ENCODE peak calls at places on chromosome 13, in seven cellular contexts. One of them, this sample, is unnamed.

GRCh38 chr13:100954430-100955361 is 280.1 kb upstream of the TMTC4 start:
- DNase-seq in stimulated activated CD4-positive, alpha-beta T cell treated with anti-CD3 and anti-CD28 coated beads, Interleukin-2, amount 100 ng/mL, for 48 hours: no peak
- DNase-seq in activated T-helper 1 cell treated with anti-CD3 and anti-CD28 coated beads, Interleukin-2, amount 50 U/mL, for 16 hours: no peak
- DNase-seq in T-helper 1 cell: no peak
- DNase-seq in CD4-positive, alpha-beta T cell: no peak
- DNase-seq in activated CD4-positive, alpha-beta T cell treated with anti-CD3 and anti-CD28 coated beads, Interleukin-2, amount 50 U/mL, for 24 hours: no peak
- DNase-seq in stimulated activated CD8-positive, alpha-beta memory T cell treated with anti-CD3 and anti-CD28 coated beads, Interleukin-15, amount 100 ng/mL, for 4 hours: no peak
- DNase-seq in this sample: no peak

GRCh38 chr13:30906411-30906990 is 430 bp downstream of the MEDAG start:
- DNase-seq in stimulated activated CD4-positive, alpha-beta T cell treated with anti-CD3 and anti-CD28 coated beads, Interleukin-2, amount 100 ng/mL, for 48 hours: no peak
- DNase-seq in activated T-helper 1 cell treated with anti-CD3 and anti-CD28 coated beads, Interleukin-2, amount 50 U/mL, for 16 hours: no peak
- DNase-seq in T-helper 1 cell: no peak
- DNase-seq in CD4-positive, alpha-beta T cell: no peak
- DNase-seq in activated CD4-positive, alpha-beta T cell treated with anti-CD3 and anti-CD28 coated beads, Interleukin-2, amount 50 U/mL, for 24 hours: no peak
- DNase-seq in stimulated activated CD8-positive, alpha-beta memory T cell treated with anti-CD3 and anti-CD28 coated beads, Interleukin-15, amount 100 ng/mL, for 4 hours: no peak
- DNase-seq in this sample: no peak

GRCh38 chr13:46367622-46368327 is 19.3 kb downstream of the RUBCNL start:
- DNase-seq in stimulated activated CD4-positive, alpha-beta T cell treated with anti-CD3 and anti-CD28 coated beads, Interleukin-2, amount 100 ng/mL, for 48 hours: no peak
- DNase-seq in activated T-helper 1 cell treated with anti-CD3 and anti-CD28 coated beads, Interleukin-2, amount 50 U/mL, for 16 hours: no peak
- DNase-seq in T-helper 1 cell: no peak
- DNase-seq in CD4-positive, alpha-beta T cell: no peak
- DNase-seq in activated CD4-positive, alpha-beta T cell treated with anti-CD3 and anti-CD28 coated beads, Interleukin-2, amount 50 U/mL, for 24 hours: no peak
- DNase-seq in stimulated activated CD8-positive, alpha-beta memory T cell treated with anti-CD3 and anti-CD28 coated beads, Interleukin-15, amount 100 ng/mL, for 4 hours: no peak
- DNase-seq in this sample: no peak

GRCh38 chr13:65472336-65472735 is 1757.8 kb downstream of the PCDH9 start:
- DNase-seq in stimulated activated CD4-positive, alpha-beta T cell treated with anti-CD3 and anti-CD28 coated beads, Interleukin-2, amount 100 ng/mL, for 48 hours: no peak
- DNase-seq in activated T-helper 1 cell treated with anti-CD3 and anti-CD28 coated beads, Interleukin-2, amount 50 U/mL, for 16 hours: no peak
- DNase-seq in T-helper 1 cell: no peak
- DNase-seq in CD4-positive, alpha-beta T cell: no peak
- DNase-seq in activated CD4-positive, alpha-beta T cell treated with anti-CD3 and anti-CD28 coated beads, Interleukin-2, amount 50 U/mL, for 24 hours: no peak
- DNase-seq in stimulated activated CD8-positive, alpha-beta memory T cell treated with anti-CD3 and anti-CD28 coated beads, Interleukin-15, amount 100 ng/mL, for 4 hours: no peak
- DNase-seq in this sample: no peak

GRCh38 chr13:112905990-112906641 is 62.9 kb upstream of the MCF2L start:
- DNase-seq in stimulated activated CD4-positive, alpha-beta T cell treated with anti-CD3 and anti-CD28 coated beads, Interleukin-2, amount 100 ng/mL, for 48 hours: no peak
- DNase-seq in activated T-helper 1 cell treated with anti-CD3 and anti-CD28 coated beads, Interleukin-2, amount 50 U/mL, for 16 hours: no peak
- DNase-seq in T-helper 1 cell: no peak
- DNase-seq in CD4-positive, alpha-beta T cell: no peak
- DNase-seq in activated CD4-positive, alpha-beta T cell treated with anti-CD3 and anti-CD28 coated beads, Interleukin-2, amount 50 U/mL, for 24 hours: no peak
- DNase-seq in stimulated activated CD8-positive, alpha-beta memory T cell treated with anti-CD3 and anti-CD28 coated beads, Interleukin-15, amount 100 ng/mL, for 4 hours: no peak
- DNase-seq in this sample: no peak

GRCh38 chr13:48126944-48127814 is 32.3 kb upstream of the MED4 start:
- DNase-seq in stimulated activated CD4-positive, alpha-beta T cell treated with anti-CD3 and anti-CD28 coated beads, Interleukin-2, amount 100 ng/mL, for 48 hours: peak
- DNase-seq in activated T-helper 1 cell treated with anti-CD3 and anti-CD28 coated beads, Interleukin-2, amount 50 U/mL, for 16 hours: peak
- DNase-seq in T-helper 1 cell: peak
- DNase-seq in CD4-positive, alpha-beta T cell: peak
- DNase-seq in activated CD4-positive, alpha-beta T cell treated with anti-CD3 and anti-CD28 coated beads, Interleukin-2, amount 50 U/mL, for 24 hours: peak
- DNase-seq in stimulated activated CD8-positive, alpha-beta memory T cell treated with anti-CD3 and anti-CD28 coated beads, Interleukin-15, amount 100 ng/mL, for 4 hours: no peak
- DNase-seq in this sample: no peak

GRCh38 chr13:46389985-46390384 is 2.9 kb upstream of the RUBCNL start:
- DNase-seq in stimulated activated CD4-positive, alpha-beta T cell treated with anti-CD3 and anti-CD28 coated beads, Interleukin-2, amount 100 ng/mL, for 48 hours: no peak
- DNase-seq in activated T-helper 1 cell treated with anti-CD3 and anti-CD28 coated beads, Interleukin-2, amount 50 U/mL, for 16 hours: no peak
- DNase-seq in T-helper 1 cell: no peak
- DNase-seq in CD4-positive, alpha-beta T cell: no peak
- DNase-seq in activated CD4-positive, alpha-beta T cell treated with anti-CD3 and anti-CD28 coated beads, Interleukin-2, amount 50 U/mL, for 24 hours: no peak
- DNase-seq in stimulated activated CD8-positive, alpha-beta memory T cell treated with anti-CD3 and anti-CD28 coated beads, Interleukin-15, amount 100 ng/mL, for 4 hours: no peak
- DNase-seq in this sample: no peak

GRCh38 chr13:78147905-78148304 is 229.3 kb upstream of the EDNRB start:
- DNase-seq in stimulated activated CD4-positive, alpha-beta T cell treated with anti-CD3 and anti-CD28 coated beads, Interleukin-2, amount 100 ng/mL, for 48 hours: no peak
- DNase-seq in activated T-helper 1 cell treated with anti-CD3 and anti-CD28 coated beads, Interleukin-2, amount 50 U/mL, for 16 hours: no peak
- DNase-seq in T-helper 1 cell: no peak
- DNase-seq in CD4-positive, alpha-beta T cell: no peak
- DNase-seq in activated CD4-positive, alpha-beta T cell treated with anti-CD3 and anti-CD28 coated beads, Interleukin-2, amount 50 U/mL, for 24 hours: no peak
- DNase-seq in stimulated activated CD8-positive, alpha-beta memory T cell treated with anti-CD3 and anti-CD28 coated beads, Interleukin-15, amount 100 ng/mL, for 4 hours: no peak
- DNase-seq in this sample: no peak

GRCh38 chr13:23628765-23629565 is 58.8 kb downstream of the TNFRSF19 start:
- DNase-seq in stimulated activated CD4-positive, alpha-beta T cell treated with anti-CD3 and anti-CD28 coated beads, Interleukin-2, amount 100 ng/mL, for 48 hours: no peak
- DNase-seq in activated T-helper 1 cell treated with anti-CD3 and anti-CD28 coated beads, Interleukin-2, amount 50 U/mL, for 16 hours: no peak
- DNase-seq in T-helper 1 cell: no peak
- DNase-seq in CD4-positive, alpha-beta T cell: no peak
- DNase-seq in activated CD4-positive, alpha-beta T cell treated with anti-CD3 and anti-CD28 coated beads, Interleukin-2, amount 50 U/mL, for 24 hours: no peak
- DNase-seq in stimulated activated CD8-positive, alpha-beta memory T cell treated with anti-CD3 and anti-CD28 coated beads, Interleukin-15, amount 100 ng/mL, for 4 hours: no peak
- DNase-seq in this sample: no peak

GRCh38 chr13:83884141-83884540 is 1.9 kb upstream of the SLITRK1 start:
- DNase-seq in stimulated activated CD4-positive, alpha-beta T cell treated with anti-CD3 and anti-CD28 coated beads, Interleukin-2, amount 100 ng/mL, for 48 hours: no peak
- DNase-seq in activated T-helper 1 cell treated with anti-CD3 and anti-CD28 coated beads, Interleukin-2, amount 50 U/mL, for 16 hours: no peak
- DNase-seq in T-helper 1 cell: no peak
- DNase-seq in CD4-positive, alpha-beta T cell: no peak
- DNase-seq in activated CD4-positive, alpha-beta T cell treated with anti-CD3 and anti-CD28 coated beads, Interleukin-2, amount 50 U/mL, for 24 hours: no peak
- DNase-seq in stimulated activated CD8-positive, alpha-beta memory T cell treated with anti-CD3 and anti-CD28 coated beads, Interleukin-15, amount 100 ng/mL, for 4 hours: no peak
- DNase-seq in this sample: no peak

GRCh38 chr13:20363604-20364003 is 131.5 kb upstream of the GJB6 start:
- DNase-seq in stimulated activated CD4-positive, alpha-beta T cell treated with anti-CD3 and anti-CD28 coated beads, Interleukin-2, amount 100 ng/mL, for 48 hours: no peak
- DNase-seq in activated T-helper 1 cell treated with anti-CD3 and anti-CD28 coated beads, Interleukin-2, amount 50 U/mL, for 16 hours: no peak
- DNase-seq in T-helper 1 cell: no peak
- DNase-seq in CD4-positive, alpha-beta T cell: no peak
- DNase-seq in activated CD4-positive, alpha-beta T cell treated with anti-CD3 and anti-CD28 coated beads, Interleukin-2, amount 50 U/mL, for 24 hours: no peak
- DNase-seq in stimulated activated CD8-positive, alpha-beta memory T cell treated with anti-CD3 and anti-CD28 coated beads, Interleukin-15, amount 100 ng/mL, for 4 hours: no peak
- DNase-seq in this sample: no peak

GRCh38 chr13:31595568-31595967 is 143.8 kb upstream of the RXFP2 start:
- DNase-seq in stimulated activated CD4-positive, alpha-beta T cell treated with anti-CD3 and anti-CD28 coated beads, Interleukin-2, amount 100 ng/mL, for 48 hours: no peak
- DNase-seq in activated T-helper 1 cell treated with anti-CD3 and anti-CD28 coated beads, Interleukin-2, amount 50 U/mL, for 16 hours: no peak
- DNase-seq in T-helper 1 cell: no peak
- DNase-seq in CD4-positive, alpha-beta T cell: no peak
- DNase-seq in activated CD4-positive, alpha-beta T cell treated with anti-CD3 and anti-CD28 coated beads, Interleukin-2, amount 50 U/mL, for 24 hours: no peak
- DNase-seq in stimulated activated CD8-positive, alpha-beta memory T cell treated with anti-CD3 and anti-CD28 coated beads, Interleukin-15, amount 100 ng/mL, for 4 hours: no peak
- DNase-seq in this sample: no peak

GRCh38 chr13:71156550-71156949 is 710.5 kb downstream of the DACH1 start:
- DNase-seq in stimulated activated CD4-positive, alpha-beta T cell treated with anti-CD3 and anti-CD28 coated beads, Interleukin-2, amount 100 ng/mL, for 48 hours: no peak
- DNase-seq in activated T-helper 1 cell treated with anti-CD3 and anti-CD28 coated beads, Interleukin-2, amount 50 U/mL, for 16 hours: no peak
- DNase-seq in T-helper 1 cell: no peak
- DNase-seq in CD4-positive, alpha-beta T cell: no peak
- DNase-seq in activated CD4-positive, alpha-beta T cell treated with anti-CD3 and anti-CD28 coated beads, Interleukin-2, amount 50 U/mL, for 24 hours: no peak
- DNase-seq in stimulated activated CD8-positive, alpha-beta memory T cell treated with anti-CD3 and anti-CD28 coated beads, Interleukin-15, amount 100 ng/mL, for 4 hours: no peak
- DNase-seq in this sample: no peak

GRCh38 chr13:20489185-20489820 is 36.4 kb downstream of the CRYL1 start:
- DNase-seq in stimulated activated CD4-positive, alpha-beta T cell treated with anti-CD3 and anti-CD28 coated beads, Interleukin-2, amount 100 ng/mL, for 48 hours: no peak
- DNase-seq in activated T-helper 1 cell treated with anti-CD3 and anti-CD28 coated beads, Interleukin-2, amount 50 U/mL, for 16 hours: no peak
- DNase-seq in T-helper 1 cell: peak
- DNase-seq in CD4-positive, alpha-beta T cell: peak
- DNase-seq in activated CD4-positive, alpha-beta T cell treated with anti-CD3 and anti-CD28 coated beads, Interleukin-2, amount 50 U/mL, for 24 hours: peak
- DNase-seq in stimulated activated CD8-positive, alpha-beta memory T cell treated with anti-CD3 and anti-CD28 coated beads, Interleukin-15, amount 100 ng/mL, for 4 hours: no peak
- DNase-seq in this sample: no peak

GRCh38 chr13:79384022-79384610 is 21.9 kb downstream of the RBM26 start:
- DNase-seq in stimulated activated CD4-positive, alpha-beta T cell treated with anti-CD3 and anti-CD28 coated beads, Interleukin-2, amount 100 ng/mL, for 48 hours: no peak
- DNase-seq in activated T-helper 1 cell treated with anti-CD3 and anti-CD28 coated beads, Interleukin-2, amount 50 U/mL, for 16 hours: no peak
- DNase-seq in T-helper 1 cell: no peak
- DNase-seq in CD4-positive, alpha-beta T cell: no peak
- DNase-seq in activated CD4-positive, alpha-beta T cell treated with anti-CD3 and anti-CD28 coated beads, Interleukin-2, amount 50 U/mL, for 24 hours: no peak
- DNase-seq in stimulated activated CD8-positive, alpha-beta memory T cell treated with anti-CD3 and anti-CD28 coated beads, Interleukin-15, amount 100 ng/mL, for 4 hours: no peak
- DNase-seq in this sample: no peak

GRCh38 chr13:70027551-70027950 is 80.1 kb upstream of the ATXN8OS start:
- DNase-seq in stimulated activated CD4-positive, alpha-beta T cell treated with anti-CD3 and anti-CD28 coated beads, Interleukin-2, amount 100 ng/mL, for 48 hours: no peak
- DNase-seq in activated T-helper 1 cell treated with anti-CD3 and anti-CD28 coated beads, Interleukin-2, amount 50 U/mL, for 16 hours: no peak
- DNase-seq in T-helper 1 cell: no peak
- DNase-seq in CD4-positive, alpha-beta T cell: no peak
- DNase-seq in activated CD4-positive, alpha-beta T cell treated with anti-CD3 and anti-CD28 coated beads, Interleukin-2, amount 50 U/mL, for 24 hours: no peak
- DNase-seq in stimulated activated CD8-positive, alpha-beta memory T cell treated with anti-CD3 and anti-CD28 coated beads, Interleukin-15, amount 100 ng/mL, for 4 hours: no peak
- DNase-seq in this sample: no peak

GRCh38 chr13:72521965-72522661 is 205.3 kb downstream of the MZT1 start:
- DNase-seq in stimulated activated CD4-positive, alpha-beta T cell treated with anti-CD3 and anti-CD28 coated beads, Interleukin-2, amount 100 ng/mL, for 48 hours: no peak
- DNase-seq in activated T-helper 1 cell treated with anti-CD3 and anti-CD28 coated beads, Interleukin-2, amount 50 U/mL, for 16 hours: no peak
- DNase-seq in T-helper 1 cell: no peak
- DNase-seq in CD4-positive, alpha-beta T cell: no peak
- DNase-seq in activated CD4-positive, alpha-beta T cell treated with anti-CD3 and anti-CD28 coated beads, Interleukin-2, amount 50 U/mL, for 24 hours: no peak
- DNase-seq in stimulated activated CD8-positive, alpha-beta memory T cell treated with anti-CD3 and anti-CD28 coated beads, Interleukin-15, amount 100 ng/mL, for 4 hours: no peak
- DNase-seq in this sample: no peak